ENCODE peak calls at places on chromosomes 13 and 19, in ten cellular contexts. U, J, R, G, X, A, I, K, N and M are unnamed samples.
A peak's percentile ranks its signal among the peaks of the same experiment; 100 is the strongest.

GRCh38 chr13:103656329-103656728 is 590.1 kb upstream of the SLC10A2 start:
- DNase-seq in U (no peak), J (no peak), R (no peak), G (no peak), X (no peak), A (no peak), I (no peak), K (no peak), N (no peak), M (no peak)

GRCh38 chr13:44715287-44716224 is 139.4 kb upstream of the TSC22D1 start:
- DNase-seq in U (no peak), J (no peak), R (no peak), G (peak; percentile 35), X (no peak), A (no peak), I (peak; percentile 30), K (no peak), N (peak; percentile 57), M (no peak)

GRCh38 chr19:46113726-46114125 is 10.8 kb downstream of the IGFL3 start:
- DNase-seq in U (no peak), J (no peak), R (no peak), G (peak; percentile 31), X (no peak), A (no peak), I (no peak), K (no peak), N (no peak), M (no peak)

GRCh38 chr19:7870571-7871279 is 3.5 kb downstream of the PRR36 start:
- DNase-seq in U (no peak), J (peak; percentile 48), R (peak; percentile 67), G (peak; percentile 27), X (no peak), A (peak; percentile 51), I (no peak), K (peak; percentile 24), N (peak; percentile 47), M (no peak)

GRCh38 chr13:86907116-86907515 is 764.1 kb upstream of the SLITRK5 start:
- DNase-seq in U (no peak), J (no peak), R (no peak), G (peak; percentile 59), X (peak; percentile 58), A (no peak), I (no peak), K (no peak), N (peak; percentile 3), M (no peak)

GRCh38 chr13:113753171-113753570 is 5.9 kb upstream of the TMEM255B start:
- DNase-seq in U (no peak), J (no peak), R (no peak), G (no peak), X (no peak), A (no peak), I (no peak), K (no peak), N (no peak), M (no peak)

GRCh38 chr13:22369840-22370239 is 699.0 kb downstream of the FGF9 start:
- DNase-seq in U (no peak), J (no peak), R (no peak), G (no peak), X (no peak), A (no peak), I (no peak), K (no peak), N (no peak), M (no peak)

GRCh38 chr13:103516009-103516795 is 450.0 kb upstream of the SLC10A2 start:
- DNase-seq in U (no peak), J (no peak), R (no peak), G (no peak), X (no peak), A (no peak), I (no peak), K (no peak), N (no peak), M (no peak)

GRCh38 chr19:39970424-39970673 is 616 bp upstream of the PSMC4 start:
- DNase-seq in U (no peak), J (no peak), R (no peak), G (no peak), X (no peak), A (no peak), I (no peak), K (no peak), N (no peak), M (no peak)

GRCh38 chr19:58296086-58296485 is 9.1 kb upstream of the ERVK3-1 start:
- DNase-seq in U (no peak), J (no peak), R (no peak), G (no peak), X (no peak), A (no peak), I (no peak), K (no peak), N (peak; percentile 56), M (no peak)

GRCh38 chr19:10000171-10000826 is 10.0 kb downstream of the COL5A3 start:
- DNase-seq in U (peak; percentile 61), J (peak; percentile 58), R (peak; percentile 75), G (peak; percentile 49), X (peak; percentile 70), A (peak; percentile 77), I (peak; percentile 82), K (peak; percentile 53), N (peak; percentile 66), M (peak; percentile 40)

GRCh38 chr19:15810335-15810734 is 5.1 kb downstream of the OR10H1 start:
- DNase-seq in U (no peak), J (no peak), R (peak; percentile 46), G (no peak), X (no peak), A (peak; percentile 3), I (peak; percentile 14), K (no peak), N (peak; percentile 0), M (no peak)

GRCh38 chr19:8389891-8390616 is at the start of gene RAB11B:
- DNase-seq in U (peak; percentile 100), J (peak; percentile 97), R (peak; percentile 100), G (peak; percentile 100), X (peak; percentile 99), A (peak; percentile 100), I (peak; percentile 100), K (peak; percentile 99), N (peak; percentile 100), M (peak; percentile 99)

GRCh38 chr19:47135156-47135555 is 4.5 kb downstream of the SAE1 start:
- DNase-seq in U (no peak), J (no peak), R (no peak), G (no peak), X (no peak), A (no peak), I (no peak), K (no peak), N (no peak), M (no peak)

DNA sequence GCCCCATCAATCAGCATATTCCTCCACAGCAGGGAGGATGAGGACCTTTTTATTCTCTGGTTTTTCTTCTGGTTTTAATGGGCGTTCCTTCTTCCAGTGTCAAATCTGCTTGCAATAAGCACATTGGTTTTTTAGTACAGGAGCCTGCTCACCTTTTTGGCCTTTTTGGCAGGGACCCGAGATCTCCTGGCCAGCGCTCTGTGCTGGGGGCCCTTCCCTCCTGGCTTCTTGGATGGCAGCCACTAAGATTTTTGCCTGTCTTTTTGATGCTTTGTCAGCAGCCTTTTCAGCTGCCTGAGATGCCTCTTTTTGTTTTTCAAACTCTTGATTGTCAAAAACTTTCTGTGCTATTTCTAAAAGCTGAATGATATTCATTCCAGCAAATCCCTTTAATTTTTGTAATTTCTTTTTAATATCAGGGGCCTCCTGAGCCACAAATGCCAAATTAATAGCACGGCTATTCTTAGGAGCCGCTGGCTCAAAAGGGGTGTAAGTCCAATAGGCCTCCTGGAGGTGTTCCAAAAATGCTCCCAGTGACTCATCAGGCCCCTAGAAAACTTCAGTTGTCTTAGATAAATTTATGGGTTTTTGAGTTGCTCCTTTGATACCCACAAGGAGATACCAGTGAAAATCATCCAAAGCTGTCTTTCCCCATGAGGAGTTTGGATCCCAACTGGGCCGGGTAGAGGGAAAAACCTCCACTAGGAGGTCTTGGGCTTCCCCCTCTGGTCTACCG is 73.0 kb downstream of the ZNF100 start:
- DNase-seq in U (no peak), J (no peak), R (no peak), G (no peak), X (no peak), A (no peak), I (no peak), K (no peak), N (no peak), M (no peak)
- H3K4me3 ChIP-seq in U (no peak overlapping the region), J (no peak overlapping the region), R (no peak overlapping the region), G (no peak overlapping the region), X (no peak overlapping the region), A (no peak overlapping the region), I (no peak overlapping the region), K (no peak overlapping the region), N (no peak overlapping the region), M (no peak overlapping the region)

GRCh38 chr13:50235604-50236003 is 220.4 kb downstream of the KCNRG start:
- DNase-seq in U (no peak), J (no peak), R (no peak), G (no peak), X (no peak), A (no peak), I (no peak), K (no peak), N (no peak), M (no peak)
- H3K4me3 ChIP-seq in U (no peak overlapping the region), J (peak overlapping the region; percentile 45), R (no peak overlapping the region), G (no peak overlapping the region), X (no peak overlapping the region), A (no peak overlapping the region), I (no peak overlapping the region), K (peak overlapping the region; percentile 4), N (no peak overlapping the region), M (no peak overlapping the region)

GRCh38 chr19:3623716-3624115 is 2.9 kb downstream of the CACTIN start:
- DNase-seq in U (no peak), J (no peak), R (no peak), G (no peak), X (no peak), A (no peak), I (no peak), K (no peak), N (no peak), M (no peak)

GRCh38 chr19:3625996-3626472 is 556 bp downstream of the CACTIN start:
- DNase-seq in U (no peak), J (no peak), R (no peak), G (peak; percentile 18), X (no peak), A (no peak), I (no peak), K (no peak), N (no peak), M (no peak)

GRCh38 chr19:3626473-3627350 is at the start of gene CACTIN:
- DNase-seq in U (peak; percentile 99), J (peak; percentile 97), R (peak; percentile 99), G (peak; percentile 97), X (peak; percentile 97), A (peak; percentile 98), I (peak; percentile 97), K (peak; percentile 98), N (peak; percentile 96), M (peak; percentile 98)

GRCh38 chr19:3631053-3631861 is 4.7 kb upstream of the CACTIN start:
- DNase-seq in U (no peak), J (no peak), R (no peak), G (no peak), X (no peak), A (no peak), I (no peak), K (no peak), N (no peak), M (no peak)

GRCh38 chr19:3627351-3627723 is 747 bp upstream of the CACTIN start:
- DNase-seq in U (no peak), J (no peak), R (no peak), G (no peak), X (no peak), A (no peak), I (peak; percentile 13), K (no peak), N (no peak), M (no peak)
- H3K4me3 ChIP-seq in U (peak overlapping the region; percentile 95), J (no peak overlapping the region), R (peak overlapping the region; percentile 19), G (no peak overlapping the region), X (peak overlapping the region; percentile 19), A (no peak overlapping the region), I (no peak overlapping the region), K (no peak overlapping the region), N (peak overlapping the region; percentile 2), M (peak overlapping the region; percentile 86)

GRCh38 chr19:5229778-5230165 is 110.8 kb downstream of the PTPRS start:
- DNase-seq in U (no peak), J (no peak), R (no peak), G (no peak), X (no peak), A (no peak), I (no peak), K (no peak), N (no peak), M (no peak)
- H3K4me3 ChIP-seq in U (peak overlapping the region; percentile 37), J (no peak overlapping the region), R (no peak overlapping the region), G (no peak overlapping the region), X (no peak overlapping the region), A (no peak overlapping the region), I (no peak overlapping the region), K (no peak overlapping the region), N (no peak overlapping the region), M (no peak overlapping the region)